ENCODE peak calls at places on chromosomes 3 and 15, in six cellular contexts. K, P, N, Q, Z and T are unnamed samples.

GRCh38 chr3:12190832-12191231 is 32.1 kb upstream of the TIMP4 start:
- DNase-seq in Z (no peak), K (no peak), P (no peak), Q (no peak), N (no peak), T (no peak)

GRCh38 chr3:119627461-119627860 is 29.8 kb downstream of the PLA1A start:
- DNase-seq in Z (no peak), Q (no peak), P (no peak), N (peak; percentile 46), K (no peak), T (no peak)

GRCh38 chr3:33954956-33955355 is 156.5 kb downstream of the PDCD6IP start:
- DNase-seq in Q (peak; percentile 47), P (peak; percentile 39), N (no peak), Z (no peak), K (no peak), T (no peak)

GRCh38 chr3:60574046-60574769 is 677.0 kb downstream of the FHIT start:
- DNase-seq in K (no peak), P (no peak), N (no peak), Z (no peak), Q (no peak), T (no peak)

GRCh38 chr3:136432685-136433084 is 182.5 kb downstream of the PCCB start:
- DNase-seq in N (no peak), K (no peak), Z (no peak), P (no peak), Q (no peak), T (no peak)

GRCh38 chr3:58171126-58171525 is 39.6 kb downstream of the DNASE1L3 start:
- DNase-seq in N (no peak), Z (no peak), Q (no peak), K (no peak), P (no peak), T (no peak)

GRCh38 chr15:38474155-38474757 is 20.3 kb downstream of the FAM98B start:
- DNase-seq in N (peak; percentile 41), Z (no peak), K (peak; percentile 54), Q (no peak), P (peak; percentile 53), T (peak; percentile 88)

GRCh38 chr3:23495507-23495906 is 292.4 kb downstream of the UBE2E2 start:
- DNase-seq in Q (no peak), N (no peak), Z (no peak), P (no peak), K (no peak), T (no peak)